ENCODE peak calls at places on chromosomes 5 and 9, in eight cellular contexts. T is amniotic stem cell; O is CD14-positive monocyte; G is effector memory CD8-positive, alpha-beta T cell; J is activated CD8-positive, alpha-beta memory T cell treated with anti-CD3 and anti-CD28 coated beads for 4 hours; D is HuH-7.5; Y is activated naive CD8-positive, alpha-beta T cell treated with anti-CD3 and anti-CD28 coated beads, Interleukin-2, amount 10 ng/mL, durations not matched to agents 7 days and 5 days; F is kidney epithelial cell. X is an unnamed sample.

GRCh38 chr9:17571825-17572224 is 7.0 kb upstream of the SH3GL2 start:
- DNase-seq in F (no peak), D (no peak), T (no peak), O (no peak), J (no peak), G (no peak), Y (no peak), X (no peak)

GRCh38 chr5:177071671-177072385 is 14.9 kb upstream of the FGFR4 start:
- DNase-seq in G (peak; percentile 71), D (no peak), F (peak; percentile 56), O (no peak), J (peak; percentile 49), T (peak; percentile 72), Y (no peak), X (no peak)

GRCh38 chr5:11607944-11608343 is 296.3 kb downstream of the CTNND2 start:
- DNase-seq in O (no peak), T (no peak), Y (no peak), F (no peak), J (no peak), G (no peak), D (no peak), X (no peak)

GRCh38 chr9:109986423-109987055 is 206.5 kb downstream of the PALM2AKAP2 start:
- DNase-seq in J (no peak), Y (no peak), T (peak; percentile 80), O (no peak), D (no peak), G (no peak), F (peak; percentile 61), X (no peak)

GRCh38 chr9:13113201-13113600 is 166.3 kb downstream of the MPDZ start:
- DNase-seq in G (no peak), O (no peak), T (peak; percentile 9), D (no peak), J (no peak), Y (no peak), F (no peak), X (no peak)

GRCh38 chr5:149464796-149465489 is 85.9 kb upstream of the IL17B start:
- DNase-seq in O (no peak), T (no peak), Y (no peak), G (no peak), J (no peak), D (no peak), F (no peak), X (no peak)

GRCh38 chr9:127128341-127129072 is 6.1 kb upstream of the ANGPTL2 start:
- DNase-seq in T (no peak), D (no peak), F (no peak), O (no peak), J (no peak), Y (no peak), G (no peak), X (no peak)

GRCh38 chr9:129340427-129341196 is 162.6 kb upstream of the IER5L start:
- DNase-seq in G (no peak), F (no peak), O (no peak), D (no peak), Y (no peak), T (no peak), J (no peak), X (no peak)

GRCh38 chr5:111635151-111635945 is 121.6 kb downstream of the NREP start:
- DNase-seq in D (no peak), J (no peak), T (no peak), G (no peak), O (no peak), F (no peak), Y (no peak), X (peak; percentile 44)

GRCh38 chr9:1453636-1454035 is 403.5 kb downstream of the DMRT2 start:
- DNase-seq in J (no peak), T (no peak), G (no peak), F (no peak), Y (no peak), D (no peak), O (no peak), X (no peak)

GRCh38 chr9:120730661-120731514 is 16.6 kb upstream of the MEGF9 start:
- DNase-seq in D (peak; percentile 69), G (no peak), Y (no peak), F (peak; percentile 97), J (no peak), O (no peak), T (no peak), X (no peak)

GRCh38 chr9:121455527-121456239 is 44.0 kb downstream of the GGTA1 start:
- DNase-seq in J (peak; percentile 8), G (peak; percentile 12), F (no peak), T (no peak), D (no peak), Y (peak; percentile 33), O (no peak), X (no peak)

GRCh38 chr9:68750786-68751185 is 45.7 kb downstream of the PIP5K1B start:
- DNase-seq in D (no peak), F (peak; percentile 9), T (no peak), O (no peak), Y (no peak), G (no peak), J (no peak), X (no peak)

GRCh38 chr9:88477300-88477751 is 57.7 kb upstream of the NXNL2 start:
- DNase-seq in J (no peak), T (peak; percentile 87), F (peak; percentile 96), O (no peak), D (no peak), G (no peak), Y (no peak), X (no peak)

GRCh38 chr9:13485068-13485596 is 205.6 kb upstream of the MPDZ start:
- DNase-seq in Y (no peak), G (no peak), O (no peak), T (no peak), J (no peak), F (peak; percentile 31), D (no peak), X (no peak)

GRCh38 chr9:69463497-69464068 is 138.6 kb downstream of the ENTREP1 start:
- DNase-seq in J (no peak), T (no peak), D (no peak), F (no peak), G (no peak), O (no peak), Y (no peak), X (no peak)